ENCODE peak calls at places on chromosomes 2 and 18, in ten cellular contexts. G is ACHN; K is GM12864; Z is activated CD8-positive, alpha-beta T cell treated with anti-CD3 and anti-CD28 coated beads, Interleukin-2, amount 10 ng/mL, durations not matched to agents 7 days and 5 days; U is fibroblast of the aortic adventitia; F is NCI-H774; X is lung; R is Calu3; M is central memory CD4-positive, alpha-beta T cell; A is stimulated activated CD4-positive, alpha-beta T cell treated with anti-CD3 and anti-CD28 coated beads, TNF-alpha, amount 100 ng/mL, for 48 hours. V is an unnamed sample.

GRCh38 chr2:197168705-197169104 is 141.9 kb downstream of the ANKRD44 start:
- DNase-seq in U (peak; percentile 47), K (peak; percentile 36), M (peak; percentile 49), R (peak; percentile 74), F (peak; percentile 29), A (peak; percentile 46), X (peak; percentile 53), G (peak; percentile 69), Z (peak; percentile 81), V (peak; percentile 74)

GRCh38 chr2:216732334-216732733 is 37.0 kb upstream of the IGFBP5 start:
- DNase-seq in M (no peak), U (no peak), Z (no peak), R (no peak), F (peak; percentile 10), A (no peak), G (no peak), K (no peak), X (no peak), V (no peak)

GRCh38 chr2:196931555-196931954 is 5.0 kb upstream of the PGAP1 start:
- DNase-seq in U (no peak), A (no peak), Z (no peak), X (no peak), G (no peak), M (no peak), F (no peak), K (no peak), R (no peak), V (no peak)

GRCh38 chr2:95389256-95390119 is 13.0 kb upstream of the FAHD2A start:
- DNase-seq in U (peak; percentile 67), G (peak; percentile 47), X (peak; percentile 44), F (peak; percentile 31), Z (peak; percentile 69), K (no peak), A (peak; percentile 43), R (peak; percentile 64), M (no peak), V (peak; percentile 33)

GRCh38 chr2:42835577-42836371 is 43.4 kb upstream of the HAAO start:
- DNase-seq in X (peak; percentile 44), M (no peak), F (no peak), G (peak; percentile 29), R (peak; percentile 51), A (no peak), K (no peak), U (peak; percentile 100), Z (no peak), V (no peak)

GRCh38 chr18:49652841-49653240 is 91.0 kb downstream of the LIPG start:
- DNase-seq in R (no peak), K (no peak), F (no peak), U (peak; percentile 18), G (no peak), M (no peak), Z (no peak), A (no peak), X (no peak), V (no peak)

GRCh38 chr2:109129356-109129920 is 433 bp downstream of the SH3RF3 start:
- DNase-seq in U (peak; percentile 26), G (peak; percentile 15), M (no peak), A (no peak), R (no peak), Z (peak; percentile 35), K (no peak), X (no peak), F (no peak), V (no peak)

GRCh38 chr2:152766908-152767307 is 48.5 kb downstream of the ARL6IP6 start:
- DNase-seq in A (no peak), K (no peak), Z (no peak), M (no peak), U (peak; percentile 74), X (no peak), G (no peak), R (no peak), F (no peak), V (no peak)

GRCh38 chr2:238061310-238062202 is 755 bp downstream of the SCLY start:
- DNase-seq in G (peak; percentile 60), F (peak; percentile 2), M (no peak), R (peak; percentile 36), K (no peak), X (no peak), U (peak; percentile 45), Z (peak; percentile 47), A (peak; percentile 17), V (peak; percentile 38)

GRCh38 chr2:232951891-232952290 is 61.2 kb downstream of the NGEF start:
- DNase-seq in K (no peak), U (peak; percentile 27), A (no peak), F (no peak), M (no peak), X (no peak), Z (no peak), G (no peak), R (no peak), V (no peak)

GRCh38 chr2:237450108-237450507 is 36.1 kb upstream of the COL6A3 start:
- DNase-seq in A (no peak), R (no peak), Z (no peak), F (no peak), M (no peak), X (no peak), G (no peak), K (no peak), U (no peak), V (no peak)

GRCh38 chr2:238510911-238511613 is 84.3 kb downstream of the ASB1 start:
- DNase-seq in G (no peak), U (no peak), X (no peak), M (no peak), R (no peak), F (no peak), Z (no peak), K (no peak), A (no peak), V (no peak)

GRCh38 chr18:42640160-42640559 is 475.3 kb downstream of the RIT2 start:
- DNase-seq in R (no peak), X (no peak), A (no peak), F (no peak), M (no peak), U (no peak), K (no peak), G (no peak), Z (no peak), V (no peak)

GRCh38 chr18:36296591-36297418 is 708 bp upstream of the FHOD3 start:
- DNase-seq in R (peak; percentile 83), F (peak; percentile 18), A (no peak), G (peak; percentile 75), M (no peak), U (peak; percentile 82), Z (no peak), K (no peak), X (peak; percentile 36), V (no peak)

GRCh38 chr2:212066546-212066945 is 472.1 kb downstream of the ERBB4 start:
- DNase-seq in X (no peak), F (no peak), G (no peak), M (no peak), K (no peak), U (no peak), R (no peak), A (no peak), Z (no peak), V (no peak)

GRCh38 chr2:175414872-175415487 is 233.5 kb upstream of the ATP5MC3 start:
- DNase-seq in X (peak; percentile 58), Z (peak; percentile 23), R (peak; percentile 78), U (peak; percentile 66), A (no peak), K (no peak), G (peak; percentile 85), F (peak; percentile 17), M (no peak), V (peak; percentile 27)

GRCh38 chr2:1683297-1683696 is 61.0 kb downstream of the PXDN start:
- DNase-seq in Z (no peak), K (no peak), U (peak; percentile 23), G (no peak), R (no peak), A (no peak), F (no peak), X (no peak), M (no peak), V (no peak)

GRCh38 chr2:71332413-71332866 is 858 bp downstream of the ZNF638 start:
- DNase-seq in M (no peak), Z (no peak), U (peak; percentile 16), G (no peak), A (no peak), X (no peak), F (no peak), K (no peak), R (no peak), V (no peak)

GRCh38 chr2:144950874-144951560 is 431.1 kb upstream of the ZEB2 start:
- DNase-seq in R (peak; percentile 39), F (no peak), G (no peak), X (no peak), A (no peak), U (peak; percentile 96), M (no peak), Z (no peak), K (no peak), V (no peak)

GRCh38 chr2:27856956-27857355 is 33.2 kb downstream of the RBKS start:
- DNase-seq in G (no peak), K (no peak), X (no peak), F (no peak), R (no peak), U (no peak), Z (no peak), A (no peak), M (no peak), V (no peak)

GRCh38 chr18:55477537-55478300 is 110.3 kb downstream of the TCF4 start:
- DNase-seq in X (no peak), K (peak; percentile 3), Z (peak; percentile 47), M (peak; percentile 1), G (peak; percentile 78), R (peak; percentile 10), F (peak; percentile 15), A (no peak), U (peak; percentile 77), V (peak; percentile 7)